ENCODE peak calls at places on chromosomes 12 and 14, in seven cellular contexts. X is GM13977; U is stimulated activated effector memory CD8-positive, alpha-beta T cell treated with anti-CD3 and anti-CD28 coated beads, Interleukin-12 subunit alpha, Interleukin-12 subunit beta, amount 100 ng/mL, for 72 hours; W is AG08395; B is fibroblast of the conjunctiva; L is stimulated activated CD4-positive, alpha-beta T cell treated with anti-CD3 and anti-CD28 coated beads, Interleukin-4, amount 100 ng/mL, for 48 hours; E is NCI-H2081. Q is an unnamed sample.

GRCh38 chr14:73503648-73504047 is 12.9 kb downstream of the RIOX1 start:
- DNase-seq in B (no peak), X (peak), L (no peak), U (no peak), W (no peak), E (no peak), Q (no peak)

GRCh38 chr14:51182166-51182565 is 57.9 kb upstream of the TMX1 start:
- DNase-seq in U (no peak), B (no peak), E (no peak), L (no peak), W (peak), X (no peak), Q (no peak)

GRCh38 chr12:30725739-30726138 is 29.0 kb downstream of the CAPRIN2 start:
- DNase-seq in X (no peak), W (peak), B (peak), U (no peak), E (no peak), L (no peak), Q (no peak)

GRCh38 chr12:47551426-47551851 is 154.4 kb downstream of the RPAP3 start:
- DNase-seq in B (peak), W (peak), U (no peak), X (no peak), E (no peak), L (no peak), Q (no peak)

GRCh38 chr14:36884049-36884448 is 222.4 kb downstream of the PAX9 start:
- DNase-seq in W (no peak), U (no peak), E (no peak), B (no peak), X (no peak), L (no peak), Q (no peak)

GRCh38 chr14:101367421-101368261 is 193.7 kb upstream of the DIO3 start:
- DNase-seq in U (no peak), B (no peak), E (no peak), W (no peak), X (no peak), L (no peak), Q (no peak)

GRCh38 chr12:68236421-68237059 is 10.9 kb upstream of the IL26 start:
- DNase-seq in E (no peak), B (no peak), U (no peak), W (no peak), X (peak), L (no peak), Q (no peak)

GRCh38 chr12:27970981-27971489 is 1.5 kb downstream of the PTHLH start:
- DNase-seq in W (no peak), U (no peak), X (no peak), L (no peak), E (no peak), B (no peak), Q (no peak)

GRCh38 chr14:105093426-105094192 is 28.4 kb upstream of the GPR132 start:
- DNase-seq in L (peak), U (peak), E (peak), B (no peak), W (peak), X (peak), Q (peak)

GRCh38 chr14:77924392-77924948 is 124.6 kb downstream of the ADCK1 start:
- DNase-seq in U (no peak), B (no peak), W (no peak), X (no peak), L (no peak), E (no peak), Q (no peak)

GRCh38 chr12:2411011-2411410 is 358.2 kb downstream of the CACNA1C start:
- DNase-seq in B (no peak), U (no peak), L (no peak), E (no peak), W (no peak), X (no peak), Q (no peak)

GRCh38 chr14:60090864-60091519 is 731 bp upstream of the PCNX4 start:
- DNase-seq in E (peak), L (no peak), X (peak), B (peak), W (peak), U (no peak), Q (no peak)

GRCh38 chr14:61511558-61511924 is 183.8 kb upstream of the HIF1A start:
- DNase-seq in W (no peak), E (no peak), U (no peak), B (no peak), L (no peak), X (no peak), Q (no peak)

GRCh38 chr14:75559451-75560187 is 18.8 kb upstream of the FLVCR2 start:
- DNase-seq in W (peak), B (peak), L (peak), U (peak), X (no peak), E (no peak), Q (no peak)

GRCh38 chr12:10672231-10672868 is 1.5 kb downstream of the STYK1 start:
- DNase-seq in U (peak), L (no peak), E (no peak), B (no peak), X (no peak), W (no peak), Q (no peak)

GRCh38 chr12:65229441-65229840 is 49.0 kb upstream of the MSRB3 start:
- DNase-seq in W (no peak), L (no peak), U (no peak), B (peak), E (no peak), X (no peak), Q (no peak)

GRCh38 chr12:120849765-120850164 is 54.4 kb downstream of the SPPL3 start:
- DNase-seq in L (no peak), B (no peak), U (no peak), X (no peak), E (no peak), W (peak), Q (no peak)

GRCh38 chr14:100944052-100944451 is 40.5 kb upstream of the RTL1 start:
- DNase-seq in X (no peak), B (no peak), L (no peak), E (no peak), U (no peak), W (no peak), Q (no peak)

GRCh38 chr12:98352218-98352811 is 163.1 kb upstream of the TMPO start:
- DNase-seq in L (no peak), B (peak), W (peak), U (no peak), E (no peak), X (peak), Q (no peak)

GRCh38 chr14:35818346-35819115 is 7.6 kb upstream of the BRMS1L start:
- DNase-seq in W (peak), B (peak), U (no peak), L (no peak), X (peak), E (peak), Q (no peak)

GRCh38 chr14:24735984-24736630 is 102.1 kb upstream of the GZMB start:
- DNase-seq in U (no peak), E (no peak), X (no peak), B (no peak), L (no peak), W (no peak), Q (no peak)

GRCh38 chr12:77324416-77324762 is 259.0 kb upstream of the E2F7 start:
- DNase-seq in W (no peak), B (no peak), U (no peak), L (no peak), X (peak), E (no peak), Q (no peak)

GRCh38 chr14:105399441-105399775 is 1.1 kb downstream of the TEX22 start:
- DNase-seq in E (no peak), B (no peak), W (no peak), L (no peak), U (no peak), X (no peak), Q (no peak)

GRCh38 chr12:54879132-54879531 is 24.8 kb downstream of the MUCL1 start:
- DNase-seq in X (no peak), L (no peak), B (peak), E (no peak), W (no peak), U (no peak), Q (no peak)

GRCh38 chr12:116954700-116955381 is 44.1 kb downstream of the FBXW8 start:
- DNase-seq in X (no peak), W (no peak), U (no peak), L (no peak), B (no peak), E (no peak), Q (no peak)

GRCh38 chr14:92759300-92759678 is 10.9 kb upstream of the LGMN start:
- DNase-seq in B (no peak), X (no peak), L (no peak), E (no peak), W (no peak), U (no peak), Q (no peak)

GRCh38 chr14:104700747-104701215 is 11.4 kb downstream of the INF2 start:
- DNase-seq in B (no peak), E (no peak), X (no peak), L (no peak), W (no peak), U (no peak), Q (no peak)

GRCh38 chr12:57096099-57096572 is 7.2 kb downstream of the NAB2 start:
- DNase-seq in U (no peak), L (no peak), B (no peak), E (no peak), X (peak), W (no peak), Q (no peak)